ENCODE peak calls at places on chromosomes 16 and 17, in ten cellular contexts. P is anterior cingulate cortex, W is fibroblast of mammary gland, S is AG08396, H is BE2C, T is heart left ventricle, M is fibroblast of lung, O is endothelial cell of umbilical vein, N is GM04503, G is fibroblast of pulmonary artery. B is an unnamed sample.

GRCh38 chr16:70760221-70760620 is 40.7 kb downstream of the VAC14 start:
- DNase-seq in H (no peak), N (no peak), O (no peak), S (no peak), W (peak; percentile 28), T (no peak), G (no peak), M (no peak), P (no peak), B (no peak)

GRCh38 chr16:68951991-68952877 is 108.9 kb downstream of the TANGO6 start:
- DNase-seq in P (no peak), S (no peak), T (no peak), O (peak; percentile 29), H (no peak), G (no peak), M (no peak), N (no peak), W (peak; percentile 27), B (no peak)

GRCh38 chr17:65515959-65516948 is 45.2 kb downstream of the AXIN2 start:
- DNase-seq in W (no peak), O (no peak), P (no peak), N (peak; percentile 70), G (peak; percentile 17), S (peak; percentile 75), H (no peak), T (no peak), M (peak; percentile 67), B (no peak)

GRCh38 chr16:21101631-21102420 is 48.8 kb downstream of the DNAH3 start:
- DNase-seq in N (no peak), M (peak; percentile 36), W (peak; percentile 31), T (no peak), H (peak; percentile 31), O (no peak), P (no peak), G (peak; percentile 39), S (peak; percentile 29), B (peak; percentile 16)

GRCh38 chr17:43701318-43701743 is 39.6 kb upstream of the MEOX1 start:
- DNase-seq in T (no peak), M (peak; percentile 57), N (peak; percentile 74), O (no peak), G (peak; percentile 36), S (peak; percentile 61), P (no peak), H (no peak), W (peak; percentile 85), B (no peak)

GRCh38 chr17:60901806-60902205 is 224.2 kb downstream of the BCAS3 start:
- DNase-seq in O (peak; percentile 7), G (peak; percentile 72), P (no peak), H (no peak), M (peak; percentile 85), T (no peak), N (peak; percentile 8), S (peak; percentile 36), W (peak; percentile 72), B (no peak)

GRCh38 chr17:14772776-14773175 is 471.9 kb downstream of the HS3ST3B1 start:
- DNase-seq in M (no peak), H (no peak), S (no peak), P (no peak), N (no peak), T (no peak), G (no peak), O (no peak), W (peak; percentile 39), B (no peak)

GRCh38 chr17:48545022-48545376 is at the start of gene HOXB2:
- DNase-seq in W (no peak), T (peak; percentile 53), M (peak; percentile 81), G (peak; percentile 66), O (peak; percentile 78), P (no peak), N (no peak), S (no peak), H (no peak), B (peak; percentile 61)

GRCh38 chr17:56150631-56151030 is 2.6 kb upstream of the ANKFN1 start:
- DNase-seq in H (no peak), N (no peak), O (no peak), S (no peak), P (no peak), T (no peak), G (no peak), M (no peak), W (no peak), B (no peak)

GRCh38 chr17:40419559-40420331 is 2.0 kb upstream of the TOP2A start:
- DNase-seq in W (no peak), O (peak; percentile 17), S (no peak), H (no peak), P (no peak), N (no peak), G (no peak), T (no peak), M (no peak), B (no peak)

GRCh38 chr17:43549496-43549895 is 3.4 kb upstream of the ETV4 start:
- DNase-seq in S (no peak), P (no peak), N (no peak), M (no peak), G (no peak), H (no peak), T (no peak), W (no peak), O (no peak), B (no peak)

GRCh38 chr17:45147102-45147580 is 1.1 kb upstream of the HEXIM1 start:
- DNase-seq in T (no peak), G (no peak), O (peak; percentile 71), S (peak; percentile 53), N (no peak), M (no peak), H (no peak), W (peak; percentile 78), P (no peak), B (peak; percentile 91)

GRCh38 chr17:76681222-76682137 is 29.3 kb downstream of the MXRA7 start:
- DNase-seq in H (peak; percentile 90), O (peak; percentile 72), W (peak; percentile 76), M (peak; percentile 72), P (peak; percentile 25), G (peak; percentile 84), S (peak; percentile 65), N (no peak), T (peak; percentile 74), B (peak; percentile 81)

GRCh38 chr17:3621146-3621720 is 12.0 kb upstream of the TRPV1 start:
- DNase-seq in G (no peak), H (no peak), S (no peak), W (no peak), O (no peak), N (no peak), T (no peak), P (no peak), M (no peak), B (no peak)

GRCh38 chr17:31488264-31488981 is 96.9 kb downstream of the RAB11FIP4 start:
- DNase-seq in P (no peak), G (no peak), M (no peak), W (no peak), O (no peak), S (no peak), H (no peak), N (no peak), T (no peak), B (no peak)

GRCh38 chr17:36485027-36485426 is 1.5 kb upstream of the ZNHIT3 start:
- DNase-seq in W (no peak), G (no peak), O (no peak), H (no peak), P (no peak), T (no peak), S (no peak), M (no peak), N (no peak), B (no peak)

GRCh38 chr17:28086519-28086918 is 44.0 kb downstream of the NLK start:
- DNase-seq in P (no peak), S (no peak), O (no peak), G (peak; percentile 14), M (no peak), N (no peak), T (no peak), W (peak; percentile 47), H (no peak), B (no peak)

GRCh38 chr16:66899945-66900688 is 18.6 kb downstream of the CDH16 start:
- DNase-seq in W (peak; percentile 68), T (peak; percentile 88), M (peak; percentile 87), H (peak; percentile 92), S (peak; percentile 72), G (peak; percentile 78), O (peak; percentile 74), N (peak; percentile 21), P (no peak), B (peak; percentile 94)

GRCh38 chr16:78133919-78134318 is 34.5 kb downstream of the WWOX start:
- DNase-seq in H (no peak), T (no peak), G (no peak), W (no peak), S (no peak), P (no peak), M (no peak), N (no peak), O (no peak), B (no peak)

GRCh38 chr17:51258756-51259573 is 884 bp downstream of the MBTD1 start:
- DNase-seq in G (peak; percentile 29), S (peak; percentile 20), T (no peak), O (peak; percentile 34), M (no peak), P (no peak), N (no peak), H (peak; percentile 52), W (no peak), B (peak; percentile 51)

GRCh38 chr16:88297178-88297720 is 85.5 kb upstream of the ZNF469 start:
- DNase-seq in W (no peak), S (no peak), M (no peak), G (no peak), P (no peak), H (no peak), T (no peak), O (no peak), N (no peak), B (no peak)

GRCh38 chr16:55955845-55956244 is 80.7 kb upstream of the CES5A start:
- DNase-seq in S (no peak), O (no peak), W (peak; percentile 1), H (peak; percentile 44), P (no peak), T (peak; percentile 93), G (no peak), M (no peak), N (no peak), B (no peak)

GRCh38 chr16:67666032-67666537 is 465 bp downstream of the ENKD1 start:
- DNase-seq in G (peak; percentile 39), P (no peak), H (peak; percentile 59), T (peak; percentile 30), O (peak; percentile 30), N (no peak), W (peak; percentile 20), M (peak; percentile 34), S (no peak), B (peak; percentile 50)

GRCh38 chr16:49911430-49911829 is 55.5 kb upstream of the ZNF423 start:
- DNase-seq in S (no peak), P (no peak), O (no peak), N (no peak), T (no peak), G (no peak), W (no peak), H (no peak), M (no peak), B (no peak)

GRCh38 chr16:66701061-66701460 is 4.5 kb upstream of the CMTM4 start:
- DNase-seq in S (no peak), G (peak; percentile 44), O (peak; percentile 25), H (no peak), T (no peak), N (no peak), M (no peak), W (no peak), P (no peak), B (no peak)

GRCh38 chr17:11948791-11949190 is 48.5 kb downstream of the ZNF18 start:
- DNase-seq in M (peak; percentile 87), S (peak; percentile 65), W (peak; percentile 89), G (peak; percentile 86), H (no peak), N (peak; percentile 29), P (no peak), T (peak; percentile 51), O (no peak), B (no peak)

GRCh38 chr16:88195911-88196465 is 186.8 kb upstream of the ZNF469 start:
- DNase-seq in N (no peak), P (no peak), S (no peak), H (no peak), M (no peak), O (no peak), G (no peak), W (no peak), T (no peak), B (no peak)

GRCh38 chr17:61458491-61459433 is 6.5 kb downstream of the TBX4 start:
- DNase-seq in S (no peak), M (no peak), G (no peak), T (no peak), H (no peak), N (no peak), P (no peak), W (no peak), O (no peak), B (no peak)